ENCODE peak calls at places on chromosomes 6 and 20, in four cellular contexts. F, D, T and E are unnamed samples.

GRCh38 chr6:13512900-13513299 is 25.5 kb upstream of the GFOD1 start:
- DNase-seq in F (no peak), D (no peak), T (no peak), E (no peak)

GRCh38 chr6:10363911-10364310 is 51.0 kb downstream of the TFAP2A start:
- DNase-seq in F (peak; percentile 81), D (no peak), T (no peak), E (no peak)

GRCh38 chr6:126118934-126119333 is 132.6 kb downstream of the TRMT11 start:
- DNase-seq in F (no peak), D (no peak), T (peak; percentile 55), E (no peak)

GRCh38 chr20:35490736-35491181 is 35.4 kb downstream of the CEP250 start:
- DNase-seq in F (no peak), D (no peak), T (no peak), E (no peak)

GRCh38 chr6:118751072-118751471 is 99.7 kb upstream of the CEP85L start:
- DNase-seq in F (no peak), D (no peak), T (no peak), E (no peak)

GRCh38 chr6:111782887-111783286 is 90.4 kb downstream of the FYN start:
- DNase-seq in F (no peak), D (no peak), T (no peak), E (no peak)

GRCh38 chr6:148898360-148899005 is 151.7 kb downstream of the UST start:
- DNase-seq in F (no peak), D (no peak), T (no peak), E (no peak)

GRCh38 chr6:53734473-53735299 is 60.1 kb upstream of the LRRC1 start:
- DNase-seq in F (peak; percentile 93), D (peak; percentile 92), T (peak; percentile 93), E (peak; percentile 26)

GRCh38 chr20:18197382-18198070 is 59.9 kb downstream of the KAT14 start:
- DNase-seq in F (peak; percentile 98), D (peak; percentile 71), T (no peak), E (no peak)

GRCh38 chr6:108501559-108501958 is 59.2 kb upstream of the FOXO3 start:
- DNase-seq in F (peak; percentile 70), D (no peak), T (peak; percentile 35), E (peak; percentile 8)

GRCh38 chr6:166241974-166242373 is 66.2 kb downstream of the PRR18 start:
- DNase-seq in F (no peak), D (no peak), T (no peak), E (no peak)

GRCh38 chr20:2816583-2817340 is 598 bp downstream of the TMEM239 start:
- DNase-seq in F (no peak), D (no peak), T (no peak), E (no peak)

GRCh38 chr20:43583133-43583864 is 7.4 kb upstream of the IFT52 start:
- DNase-seq in F (no peak), D (no peak), T (no peak), E (peak; percentile 6)

GRCh38 chr6:154403803-154404202 is 47.2 kb upstream of the IPCEF1 start:
- DNase-seq in F (peak; percentile 36), D (no peak), T (peak; percentile 74), E (peak; percentile 85)

GRCh38 chr20:57048027-57048869 is 218.2 kb downstream of the BMP7 start:
- DNase-seq in F (peak; percentile 37), D (no peak), T (no peak), E (peak; percentile 27)

GRCh38 chr6:165969184-165969583 is 198.5 kb downstream of the TBXT start:
- DNase-seq in F (no peak), D (no peak), T (no peak), E (no peak)

DNA sequence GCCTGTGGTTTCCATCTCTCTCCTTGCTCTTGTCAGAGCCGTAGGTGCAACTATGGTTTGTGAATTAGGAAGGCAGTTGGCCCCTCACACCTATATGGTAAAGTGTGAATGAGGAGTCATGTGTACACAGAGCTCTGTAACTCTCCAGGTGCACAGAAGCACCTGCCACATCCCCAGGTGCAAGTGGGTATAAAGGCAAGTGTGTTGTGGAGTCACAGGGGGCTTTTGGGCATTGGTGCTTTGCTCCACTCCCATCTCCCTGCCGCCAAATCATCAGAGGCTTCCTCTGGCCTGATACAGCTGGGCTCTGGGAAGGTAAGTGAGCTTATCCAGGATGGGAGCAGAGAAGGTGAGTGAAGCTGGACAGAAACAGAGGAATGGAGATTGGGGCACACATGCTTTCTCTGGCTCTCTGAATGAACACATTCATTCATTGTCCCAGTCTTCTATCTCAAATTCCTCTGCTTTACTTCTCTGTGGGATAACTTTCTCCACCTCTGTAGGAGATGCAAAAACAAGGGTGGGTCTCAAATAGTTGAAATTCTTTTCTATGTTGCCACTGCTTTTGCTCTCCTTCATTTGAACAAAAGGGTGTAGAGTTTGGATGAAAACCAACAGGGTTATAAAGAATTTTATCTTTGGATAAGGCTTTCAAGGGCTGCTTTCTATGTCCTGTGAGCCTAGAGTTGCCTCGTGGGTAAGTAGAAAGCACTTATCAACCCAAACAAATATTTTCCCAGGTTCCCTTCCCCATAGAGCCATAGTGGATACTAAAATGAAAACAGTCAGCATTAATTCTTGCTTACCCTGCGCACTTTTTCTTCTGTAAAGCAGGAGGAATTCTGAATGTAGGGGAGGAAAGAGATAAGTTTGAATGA is 45.0 kb upstream of the RIPOR2 start:
- DNase-seq in F (peak; percentile 26), D (no peak), T (peak; percentile 60), E (no peak)
- H3K27ac ChIP-seq in F (no peak overlapping the region), D (no peak overlapping the region), T (peak overlapping the region; percentile 78), E (no peak overlapping the region)

GRCh38 chr6:136921936-136922679 is at the start of gene SLC35D3:
- DNase-seq in F (no peak), D (no peak), T (no peak), E (no peak)
- H2AFZ ChIP-seq in F (peak within 1 kb of the TSS; percentile 83), D (no peak within 1 kb of the TSS), T (peak within 1 kb of the TSS; percentile 59), E (peak within 1 kb of the TSS; percentile 33)

GRCh38 chr6:134948708-134949107 is 1.2 kb downstream of the ALDH8A1 start:
- DNase-seq in F (no peak), D (no peak), T (no peak), E (no peak)
- H3K27ac ChIP-seq in F (no peak overlapping the region), D (no peak overlapping the region), T (no peak overlapping the region), E (no peak overlapping the region)

GRCh38 chr6:89299451-89299850 is 15.6 kb downstream of the GABRR2 start:
- DNase-seq in F (no peak), D (peak; percentile 21), T (peak; percentile 34), E (peak; percentile 44)

GRCh38 chr6:89295981-89296380 is 19.1 kb downstream of the GABRR2 start:
- DNase-seq in F (no peak), D (no peak), T (no peak), E (no peak)

GRCh38 chr6:89298680-89299450 is 16.2 kb downstream of the GABRR2 start:
- DNase-seq in F (peak; percentile 21), D (peak; percentile 58), T (peak; percentile 62), E (peak; percentile 68)

GRCh38 chr6:89301586-89302194 is 13.4 kb downstream of the GABRR2 start:
- DNase-seq in F (no peak), D (no peak), T (no peak), E (no peak)

GRCh38 chr6:89297695-89298351 is 17.3 kb downstream of the GABRR2 start:
- DNase-seq in F (peak; percentile 95), D (peak; percentile 94), T (peak; percentile 98), E (peak; percentile 99)
- H2AFZ ChIP-seq in F (no peak overlapping the region), D (peak overlapping the region; percentile 45), T (no peak overlapping the region), E (no peak overlapping the region)

DNA sequence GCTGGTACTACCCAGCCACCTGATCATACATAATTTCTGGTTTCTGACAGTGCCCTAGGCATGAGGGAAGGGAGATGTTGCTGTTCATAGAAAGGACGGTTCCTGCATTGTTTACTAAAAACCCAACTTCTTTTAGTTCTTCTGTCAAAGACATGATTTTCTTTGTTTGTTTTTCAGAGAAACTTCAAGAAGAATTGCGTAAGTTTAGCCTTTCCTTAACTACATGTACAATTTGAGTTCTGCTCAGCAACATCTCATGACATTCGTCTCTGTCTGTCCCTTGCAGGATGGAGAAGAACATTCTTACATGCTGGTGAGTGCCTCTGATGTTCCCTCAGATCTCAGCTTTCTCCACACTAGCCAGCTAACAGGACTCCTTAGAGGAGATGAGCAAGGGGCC is 8.0 kb downstream of the BTN2A1 start:
- DNase-seq in F (no peak), D (no peak), T (no peak), E (no peak)
- H3K27ac ChIP-seq in F (no peak overlapping the region), D (no peak overlapping the region), T (no peak overlapping the region), E (no peak overlapping the region)

GRCh38 chr6:142820336-142821016 is 124.5 kb downstream of the HIVEP2 start:
- DNase-seq in F (no peak), D (no peak), T (no peak), E (no peak)
- H2AFZ ChIP-seq in F (peak overlapping the region; percentile 84), D (no peak overlapping the region), T (no peak overlapping the region), E (no peak overlapping the region)

DNA sequence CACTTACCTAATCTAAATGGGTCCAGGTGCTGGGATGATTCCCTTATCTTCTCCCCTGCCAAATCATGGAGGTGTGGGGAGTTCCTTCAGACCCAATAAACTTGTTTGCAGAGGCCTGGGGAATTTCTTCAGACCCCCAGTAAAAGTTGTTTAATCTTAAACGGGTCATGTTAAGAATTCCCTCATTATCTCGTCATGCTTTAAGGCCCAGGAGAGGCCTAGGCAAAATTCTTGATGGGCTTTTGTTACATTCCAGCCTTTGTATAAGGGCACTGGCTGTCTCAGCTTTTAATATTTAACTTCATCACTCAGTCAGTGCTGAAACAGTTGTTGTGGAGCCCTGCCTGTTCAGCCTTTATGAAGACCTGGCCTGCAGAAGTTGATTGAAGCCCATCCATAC is 11.0 kb upstream of the SLC35B3 start:
- DNase-seq in F (no peak), D (no peak), T (no peak), E (no peak)
- H3K27ac ChIP-seq in F (no peak overlapping the region), D (no peak overlapping the region), T (no peak overlapping the region), E (no peak overlapping the region)

GRCh38 chr6:121321282-121321681 is 13.0 kb downstream of the TBC1D32 start:
- DNase-seq in F (no peak), D (no peak), T (no peak), E (no peak)

GRCh38 chr6:121319112-121319553 is 15.1 kb downstream of the TBC1D32 start:
- DNase-seq in F (no peak), D (no peak), T (no peak), E (no peak)

GRCh38 chr6:121314407-121315112 is 19.7 kb downstream of the TBC1D32 start:
- DNase-seq in F (no peak), D (no peak), T (no peak), E (no peak)

GRCh38 chr6:121319603-121320002 is 14.7 kb downstream of the TBC1D32 start:
- DNase-seq in F (no peak), D (no peak), T (no peak), E (no peak)
- H2AFZ ChIP-seq in F (no peak overlapping the region), D (no peak overlapping the region), T (peak overlapping the region; percentile 38), E (peak overlapping the region; percentile 80)